ENCODE peak calls at places on chromosomes 7 and 10, in seven cellular contexts. R is M059J; K is T-helper 2 cell; C is stimulated activated CD8-positive, alpha-beta memory T cell treated with anti-CD3 and anti-CD28 coated beads, Interleukin-2, amount 100 ng/mL, for 1 hour; Q is upper lobe of left lung; D is SW480; F is midbrain. E is an unnamed sample.

GRCh38 chr7:5567810-5568209 is 144.2 kb upstream of the TNRC18 start:
- DNase-seq in R (no peak), K (no peak), C (no peak), Q (no peak), D (no peak), F (no peak), E (no peak)

GRCh38 chr10:69045441-69046300 is 42.2 kb upstream of the SRGN start:
- DNase-seq in R (peak), K (no peak), C (no peak), Q (no peak), D (no peak), F (no peak), E (peak)

GRCh38 chr7:119377-120163 is 72.8 kb upstream of the FAM20C start:
- DNase-seq in R (no peak), K (no peak), C (no peak), Q (peak), D (no peak), F (peak), E (no peak)

GRCh38 chr10:96212911-96213310 is 58.5 kb downstream of the BLNK start:
- DNase-seq in R (no peak), K (no peak), C (no peak), Q (no peak), D (no peak), F (no peak), E (no peak)

GRCh38 chr7:157482517-157483120 is 145.8 kb downstream of the DNAJB6 start:
- DNase-seq in R (no peak), K (no peak), C (no peak), Q (no peak), D (no peak), F (no peak), E (no peak)

GRCh38 chr7:44348300-44348699 is 22.9 kb upstream of the CAMK2B start:
- DNase-seq in R (peak), K (no peak), C (no peak), Q (no peak), D (peak), F (no peak), E (no peak)

GRCh38 chr10:86594535-86594934 is 59.8 kb upstream of the OPN4 start:
- DNase-seq in R (peak), K (no peak), C (no peak), Q (no peak), D (peak), F (no peak), E (no peak)

GRCh38 chr10:43254199-43254730 is 12.6 kb downstream of the RASGEF1A start:
- DNase-seq in R (no peak), K (no peak), C (no peak), Q (peak), D (no peak), F (no peak), E (no peak)

GRCh38 chr7:37310322-37311080 is 138.2 kb downstream of the ELMO1 start:
- DNase-seq in R (peak), K (no peak), C (no peak), Q (no peak), D (no peak), F (peak), E (peak)

GRCh38 chr7:15967121-15967520 is 280.6 kb upstream of the MEOX2 start:
- DNase-seq in R (no peak), K (no peak), C (no peak), Q (no peak), D (no peak), F (no peak), E (no peak)

GRCh38 chr7:142654398-142654797 is 94.9 kb upstream of the PRSS1 start:
- DNase-seq in R (no peak), K (no peak), C (no peak), Q (no peak), D (no peak), F (no peak), E (no peak)

GRCh38 chr10:26336979-26337378 is 101.2 kb upstream of the APBB1IP start:
- DNase-seq in R (no peak), K (no peak), C (no peak), Q (no peak), D (no peak), F (no peak), E (no peak)

GRCh38 chr7:35370694-35371093 is 116.8 kb upstream of the TBX20 start:
- DNase-seq in R (no peak), K (no peak), C (no peak), Q (no peak), D (no peak), F (no peak), E (no peak)

GRCh38 chr10:113534428-113534827 is 18.4 kb upstream of the HABP2 start:
- DNase-seq in R (peak), K (no peak), C (no peak), Q (no peak), D (no peak), F (no peak), E (no peak)

GRCh38 chr7:55020481-55020871 is 1.7 kb downstream of the EGFR start:
- DNase-seq in R (no peak), K (no peak), C (no peak), Q (no peak), D (no peak), F (no peak), E (peak)

GRCh38 chr10:68732651-68733050 is 11.6 kb downstream of the CCAR1 start:
- DNase-seq in R (no peak), K (no peak), C (no peak), Q (no peak), D (no peak), F (no peak), E (no peak)

GRCh38 chr7:47587976-47588375 is 6.1 kb upstream of the TNS3 start:
- DNase-seq in R (no peak), K (no peak), C (no peak), Q (no peak), D (no peak), F (no peak), E (no peak)

GRCh38 chr7:36691983-36692382 is 32.3 kb downstream of the AOAH start:
- DNase-seq in R (no peak), K (no peak), C (no peak), Q (no peak), D (no peak), F (no peak), E (no peak)

GRCh38 chr7:139734395-139734794 is 43.4 kb downstream of the HIPK2 start:
- DNase-seq in R (peak), K (no peak), C (no peak), Q (no peak), D (no peak), F (no peak), E (peak)

GRCh38 chr7:151427705-151428392 is 12.1 kb downstream of the CRYGN start:
- DNase-seq in R (no peak), K (no peak), C (no peak), Q (no peak), D (no peak), F (no peak), E (no peak)

GRCh38 chr7:154767821-154768415 is 235.0 kb downstream of the PAXIP1 start:
- DNase-seq in R (peak), K (no peak), C (no peak), Q (peak), D (no peak), F (no peak), E (no peak)